ENCODE peak calls at places on chromosomes 6 and 20, in five cellular contexts. A is GM12878, D is HepG2, Y is K562, E is H1. M is an unnamed sample.
A peak's percentile ranks its signal among the peaks of the same experiment; 100 is the strongest.

GRCh38 chr6:3843379-3844096 is 5.6 kb upstream of the FAM50B start:
- DNase-seq in A (no peak), D (no peak), Y (no peak), E (no peak), M (no peak)

GRCh38 chr6:151317995-151318365 is 73.4 kb downstream of the ZBTB2 start:
- DNase-seq in A (no peak), D (peak; percentile 30), Y (no peak), E (no peak), M (no peak)

GRCh38 chr20:34541264-34541901 is 17.1 kb upstream of the MAP1LC3A start:
- DNase-seq in A (no peak), D (no peak), Y (no peak), E (no peak), M (no peak)

GRCh38 chr20:38136421-38137245 is 28.4 kb downstream of the TGM2 start:
- DNase-seq in A (no peak), D (no peak), Y (no peak), E (no peak), M (peak; percentile 4)

GRCh38 chr6:107589199-107589598 is 99.3 kb downstream of the SOBP start:
- DNase-seq in A (no peak), D (no peak), Y (no peak), E (no peak), M (no peak)

GRCh38 chr20:62025832-62026563 is 39.7 kb downstream of the TAF4 start:
- DNase-seq in A (no peak), D (peak; percentile 30), Y (peak; percentile 60), E (no peak), M (no peak)

GRCh38 chr6:109671721-109672120 is 19.3 kb downstream of the AK9 start:
- DNase-seq in A (no peak), D (peak; percentile 10), Y (no peak), E (no peak), M (no peak)

GRCh38 chr20:33732166-33732970 is 572 bp downstream of the ZNF341 start:
- DNase-seq in A (peak; percentile 32), D (peak; percentile 82), Y (no peak), E (no peak), M (peak; percentile 84)

GRCh38 chr6:91566467-91566866 is 979.6 kb upstream of the MAP3K7 start:
- DNase-seq in A (no peak), D (no peak), Y (no peak), E (no peak), M (no peak)

GRCh38 chr20:59002388-59002787 is 4.7 kb downstream of the CTSZ start:
- DNase-seq in A (no peak), D (no peak), Y (no peak), E (no peak), M (no peak)

GRCh38 chr6:36716476-36717093 is 19.0 kb downstream of the RAB44 start:
- DNase-seq in A (no peak), D (no peak), Y (no peak), E (no peak), M (no peak)

GRCh38 chr6:82902290-82902689 is 163.4 kb downstream of the UBE3D start:
- DNase-seq in A (no peak), D (no peak), Y (no peak), E (no peak), M (no peak)

GRCh38 chr20:59692139-59692538 is 87.8 kb downstream of the PHACTR3 start:
- DNase-seq in A (no peak), D (no peak), Y (no peak), E (no peak), M (no peak)

GRCh38 chr6:95410168-95410567 is 167.2 kb upstream of the MANEA start:
- DNase-seq in A (no peak), D (no peak), Y (no peak), E (no peak), M (no peak)

GRCh38 chr20:13220857-13221297 is at the start of gene ISM1:
- DNase-seq in A (no peak), D (no peak), Y (no peak), E (no peak), M (peak; percentile 36)

GRCh38 chr6:17703256-17703694 is 3.5 kb downstream of the NUP153 start:
- DNase-seq in A (no peak), D (peak; percentile 50), Y (peak; percentile 40), E (no peak), M (no peak)

GRCh38 chr6:119129148-119129967 is 50.9 kb upstream of the FAM184A start:
- DNase-seq in A (no peak), D (peak; percentile 76), Y (peak; percentile 57), E (no peak), M (no peak)

GRCh38 chr20:63497946-63498935 is 642 bp downstream of the EEF1A2 start:
- DNase-seq in A (no peak), D (no peak), Y (peak; percentile 71), E (no peak), M (peak; percentile 44)

GRCh38 chr6:170371588-170371987 is 65.0 kb downstream of the FAM120B start:
- DNase-seq in A (no peak), D (no peak), Y (no peak), E (peak; percentile 10), M (peak; percentile 30)

DNA sequence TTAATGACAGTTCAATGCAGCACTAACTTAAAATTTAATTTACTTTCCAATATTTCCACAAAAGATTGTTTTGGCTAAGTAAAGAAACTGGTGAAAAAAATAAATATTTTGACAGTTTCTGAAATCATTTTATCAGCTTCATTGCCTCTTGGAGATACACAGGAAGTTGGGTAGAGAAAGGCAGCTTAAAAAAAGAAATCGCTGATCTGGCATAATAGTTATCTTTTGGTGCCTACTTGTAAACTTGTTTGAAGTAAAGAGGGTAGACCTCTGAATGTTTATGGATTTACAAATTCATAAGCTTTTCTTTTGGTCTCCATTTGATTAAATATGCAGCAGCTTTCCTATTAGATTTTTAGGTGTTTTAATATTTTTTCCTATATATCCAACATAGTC is 103.4 kb downstream of the RTN4IP1 start:
- DNase-seq in A (no peak), D (no peak), Y (no peak), E (no peak), M (no peak)
- TF ChIP-seq ATF2 in A (no peak), D (no peak), Y (no peak), E (no peak), M (no peak)

GRCh38 chr6:23505021-23505420 is 621.0 kb upstream of the NRSN1 start:
- DNase-seq in A (no peak), D (no peak), Y (no peak), E (no peak), M (no peak)

GRCh38 chr6:23511797-23512196 is 614.2 kb upstream of the NRSN1 start:
- DNase-seq in A (no peak), D (no peak), Y (no peak), E (no peak), M (no peak)

GRCh38 chr6:23510778-23511510 is 615.1 kb upstream of the NRSN1 start:
- DNase-seq in A (no peak), D (no peak), Y (no peak), E (no peak), M (no peak)
- TF ChIP-seq ATF2 in A (no peak), D (no peak), Y (no peak), E (no peak), M (no peak)

GRCh38 chr6:141077355-141078333 is 1055.1 kb upstream of the GJE1 start:
- DNase-seq in A (no peak), D (peak; percentile 80), Y (no peak), E (peak; percentile 23), M (peak; percentile 59)
- TF ChIP-seq ATF2 in A (no peak), D (no peak), Y (no peak), E (no peak), M (no peak)

DNA sequence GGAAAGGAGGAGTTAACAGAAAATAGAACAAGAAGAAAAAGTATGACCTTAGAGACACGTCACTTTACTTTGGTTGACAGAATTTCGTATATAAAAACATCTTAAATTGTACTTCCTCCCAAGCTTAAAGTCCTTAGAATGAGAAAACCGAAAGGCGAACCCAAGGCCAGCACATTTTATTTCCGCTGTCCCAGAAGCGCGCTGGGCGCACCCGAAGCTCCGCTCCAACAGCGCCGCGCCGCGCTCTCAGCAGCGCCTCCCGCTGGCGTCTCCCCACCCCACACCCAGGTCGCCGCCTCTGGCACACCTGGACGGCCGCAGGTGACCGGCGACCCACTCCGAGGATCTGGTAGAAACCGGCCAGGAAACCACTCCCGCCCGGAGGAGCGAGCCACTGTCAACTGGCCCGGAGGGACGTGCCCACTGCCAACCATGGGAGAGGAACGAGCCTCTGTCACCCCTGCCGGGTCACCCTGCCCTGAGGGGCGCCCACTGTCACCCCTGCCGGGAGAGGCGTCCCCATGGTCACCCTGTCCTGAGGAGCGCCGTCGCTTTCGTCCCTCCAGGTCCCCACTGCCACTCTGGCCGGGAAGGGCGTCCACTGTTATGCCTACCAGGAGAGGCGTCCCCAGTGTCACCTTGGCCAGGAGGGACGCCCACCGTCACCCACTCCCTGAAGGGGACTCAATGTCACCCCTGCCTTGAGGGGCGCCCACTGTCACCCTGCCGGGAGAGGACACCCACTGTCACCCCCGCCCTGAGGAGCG is 824 bp downstream of the MPC1 start:
- DNase-seq in A (peak; percentile 42), D (peak; percentile 58), Y (peak; percentile 63), E (no peak), M (peak; percentile 87)
- TF ChIP-seq ATF2 in A (no peak), D (peak; percentile 67), Y (no peak), E (no peak), M (no peak)

GRCh38 chr6:124993327-124993726 is 31.1 kb downstream of the RNF217 start:
- DNase-seq in A (no peak), D (no peak), Y (no peak), E (no peak), M (no peak)
- TF ChIP-seq ATF2 in A (no peak), D (no peak), Y (no peak), E (no peak), M (no peak)

DNA sequence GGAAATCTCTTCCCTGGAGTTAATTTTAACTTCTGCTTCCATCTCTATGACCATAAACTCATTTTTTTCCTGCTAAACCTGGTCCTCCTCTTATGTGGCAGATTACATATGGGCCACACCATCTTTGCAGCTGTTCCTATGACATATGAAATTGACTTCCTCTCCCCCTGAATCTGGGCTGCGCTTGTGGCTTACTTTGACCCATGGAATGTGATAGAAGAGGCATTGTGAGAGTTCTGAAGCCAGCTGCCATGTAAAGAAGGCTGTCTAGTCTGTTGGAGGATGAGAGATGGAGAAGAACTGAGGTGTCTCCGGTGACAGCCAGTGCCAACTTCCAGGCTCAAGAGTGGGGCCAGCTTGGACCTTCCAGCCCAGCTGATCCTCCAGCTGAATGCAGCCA is 100.1 kb downstream of the CDC5L start:
- DNase-seq in A (no peak), D (no peak), Y (no peak), E (no peak), M (no peak)
- TF ChIP-seq ATF2 in A (no peak), D (no peak), Y (no peak), E (no peak), M (no peak)

GRCh38 chr6:6788394-6789020 is 200.0 kb downstream of the LY86 start:
- DNase-seq in A (no peak), D (no peak), Y (peak; percentile 58), E (no peak), M (peak; percentile 38)

GRCh38 chr6:6783736-6784135 is 195.2 kb downstream of the LY86 start:
- DNase-seq in A (no peak), D (no peak), Y (no peak), E (no peak), M (no peak)

GRCh38 chr6:6784514-6785162 is 196.1 kb downstream of the LY86 start:
- DNase-seq in A (no peak), D (no peak), Y (no peak), E (no peak), M (no peak)

GRCh38 chr6:6781877-6782236 is 193.3 kb downstream of the LY86 start:
- DNase-seq in A (no peak), D (no peak), Y (no peak), E (no peak), M (no peak)

GRCh38 chr6:6785163-6785521 is 196.6 kb downstream of the LY86 start:
- DNase-seq in A (no peak), D (no peak), Y (no peak), E (no peak), M (no peak)
- TF ChIP-seq ATF2 in A (no peak), D (no peak), Y (no peak), E (no peak), M (no peak)